ENCODE peak calls at places on chromosomes 1 and 21, in eight cellular contexts. W, C, M, O, S, G, U and D are unnamed samples.

GRCh38 chr21:44767834-44768831 is 33.5 kb downstream of the UBE2G2 start:
- DNase-seq in W (no peak), C (no peak), M (no peak), O (peak), S (no peak), G (no peak), U (no peak), D (no peak)

GRCh38 chr1:223827193-223827663 is 18.5 kb downstream of the TP53BP2 start:
- DNase-seq in W (no peak), C (no peak), M (no peak), O (no peak), S (peak), G (no peak), U (no peak), D (no peak)

GRCh38 chr1:33228935-33229487 is 27.3 kb upstream of the ZNF362 start:
- DNase-seq in W (no peak), C (no peak), M (no peak), O (no peak), S (peak), G (peak), U (no peak), D (peak)

GRCh38 chr1:219279017-219279770 is 105.5 kb downstream of the LYPLAL1 start:
- DNase-seq in W (no peak), C (no peak), M (no peak), O (no peak), S (peak), G (no peak), U (no peak), D (no peak)

GRCh38 chr1:25210728-25211127 is 21.6 kb downstream of the SYF2 start:
- DNase-seq in W (no peak), C (no peak), M (no peak), O (no peak), S (no peak), G (no peak), U (no peak), D (no peak)

GRCh38 chr1:221887091-221887746 is 145.3 kb upstream of the DUSP10 start:
- DNase-seq in W (no peak), C (no peak), M (no peak), O (peak), S (peak), G (peak), U (no peak), D (peak)

GRCh38 chr1:157035121-157035520 is 10.4 kb downstream of the ARHGEF11 start:
- DNase-seq in W (no peak), C (no peak), M (no peak), O (no peak), S (no peak), G (no peak), U (no peak), D (peak)

GRCh38 chr1:161229896-161230295 is 4.0 kb downstream of the TOMM40L start:
- DNase-seq in W (no peak), C (no peak), M (no peak), O (no peak), S (no peak), G (no peak), U (no peak), D (peak)

GRCh38 chr1:39380036-39380435 is 111.4 kb upstream of the BMP8A start:
- DNase-seq in W (no peak), C (no peak), M (no peak), O (no peak), S (peak), G (no peak), U (no peak), D (no peak)

GRCh38 chr1:245180496-245180895 is 25.7 kb downstream of the KIF26B start:
- DNase-seq in W (no peak), C (no peak), M (no peak), O (no peak), S (no peak), G (no peak), U (no peak), D (peak)